ENCODE peak calls at places on chromosomes 13 and 19, in five cellular contexts. One of them, this sample, is unnamed.

GRCh38 chr13:24997367-24997967 is 98.5 kb upstream of the PABPC3 start:
- DNase-seq in head of caudate nucleus: no peak
- DNase-seq in NCI-H1105 treated with DMSO at 0.1 percent for 48 hours: peak
- DNase-seq in right atrium auricular region: no peak
- DNase-seq in H54: no peak
- DNase-seq in this sample: peak

GRCh38 chr19:45508931-45509691 is 1.8 kb downstream of the VASP start:
- DNase-seq in NCI-H1105 treated with DMSO at 0.1 percent for 48 hours: no peak
- DNase-seq in right atrium auricular region: peak
- DNase-seq in H54: peak
- DNase-seq in head of caudate nucleus: peak
- DNase-seq in this sample: peak

GRCh38 chr13:18951412-18951811 is 230.2 kb downstream of the TUBA3C start:
- DNase-seq in right atrium auricular region: no peak
- DNase-seq in NCI-H1105 treated with DMSO at 0.1 percent for 48 hours: no peak
- DNase-seq in H54: no peak
- DNase-seq in head of caudate nucleus: no peak
- DNase-seq in this sample: peak

GRCh38 chr19:50657672-50658437 is 8.6 kb downstream of the C19orf81 start:
- DNase-seq in head of caudate nucleus: peak
- DNase-seq in right atrium auricular region: peak
- DNase-seq in H54: peak
- DNase-seq in NCI-H1105 treated with DMSO at 0.1 percent for 48 hours: no peak
- DNase-seq in this sample: peak

GRCh38 chr19:48900477-48901452 is 653 bp downstream of the NUCB1 start:
- DNase-seq in H54: no peak
- DNase-seq in head of caudate nucleus: no peak
- DNase-seq in right atrium auricular region: no peak
- DNase-seq in NCI-H1105 treated with DMSO at 0.1 percent for 48 hours: no peak
- DNase-seq in this sample: peak

GRCh38 chr19:44212865-44213346 is 574 bp downstream of the ZNF227 start:
- DNase-seq in H54: peak
- DNase-seq in NCI-H1105 treated with DMSO at 0.1 percent for 48 hours: peak
- DNase-seq in head of caudate nucleus: no peak
- DNase-seq in right atrium auricular region: no peak
- DNase-seq in this sample: no peak

GRCh38 chr13:38494445-38494844 is 144.8 kb downstream of the UFM1 start:
- DNase-seq in right atrium auricular region: no peak
- DNase-seq in head of caudate nucleus: no peak
- DNase-seq in H54: no peak
- DNase-seq in NCI-H1105 treated with DMSO at 0.1 percent for 48 hours: no peak
- DNase-seq in this sample: no peak

GRCh38 chr19:56837492-56837891 is 3.0 kb downstream of the PEG3 start:
- DNase-seq in H54: no peak
- DNase-seq in right atrium auricular region: peak
- DNase-seq in NCI-H1105 treated with DMSO at 0.1 percent for 48 hours: no peak
- DNase-seq in head of caudate nucleus: peak
- DNase-seq in this sample: no peak

GRCh38 chr19:12880551-12881171 is 588 bp downstream of the DNASE2 start:
- DNase-seq in right atrium auricular region: peak
- DNase-seq in NCI-H1105 treated with DMSO at 0.1 percent for 48 hours: peak
- DNase-seq in H54: peak
- DNase-seq in head of caudate nucleus: no peak
- DNase-seq in this sample: no peak

GRCh38 chr13:24074687-24075086 is 85.8 kb upstream of the SPATA13 start:
- DNase-seq in right atrium auricular region: peak
- DNase-seq in head of caudate nucleus: no peak
- DNase-seq in NCI-H1105 treated with DMSO at 0.1 percent for 48 hours: no peak
- DNase-seq in H54: no peak
- DNase-seq in this sample: no peak

GRCh38 chr19:28523619-28524018 is 689.3 kb downstream of the UQCRFS1 start:
- DNase-seq in H54: no peak
- DNase-seq in right atrium auricular region: no peak
- DNase-seq in NCI-H1105 treated with DMSO at 0.1 percent for 48 hours: peak
- DNase-seq in head of caudate nucleus: no peak
- DNase-seq in this sample: no peak

GRCh38 chr19:2201473-2202148 is 34.5 kb downstream of the PLEKHJ1 start:
- DNase-seq in NCI-H1105 treated with DMSO at 0.1 percent for 48 hours: no peak
- DNase-seq in head of caudate nucleus: no peak
- DNase-seq in right atrium auricular region: no peak
- DNase-seq in H54: peak
- DNase-seq in this sample: no peak

This sample was measured in GM13976.